ENCODE peak calls at places on chromosomes 4 and X, in four cellular contexts. One of them, this sample, is unnamed.

GRCh38 chr4:32161382-32161781 is 1441.2 kb downstream of the PCDH7 start:
- DNase-seq in AG04450: no peak
- DNase-seq in Peyer's patch: no peak
- DNase-seq in psoas muscle: no peak
- DNase-seq in this sample: peak; percentile 6

GRCh38 chr4:169601016-169601771 is 11.2 kb downstream of the NEK1 start:
- DNase-seq in AG04450: no peak
- DNase-seq in Peyer's patch: no peak
- DNase-seq in psoas muscle: no peak
- DNase-seq in this sample: no peak

GRCh38 chrX:619812-620493 is 10.6 kb upstream of the SHOX start:
- DNase-seq in AG04450: no peak
- DNase-seq in Peyer's patch: no peak
- DNase-seq in psoas muscle: no peak
- DNase-seq in this sample: no peak

GRCh38 chr4:108072300-108072699 is 82.6 kb downstream of the HADH start:
- DNase-seq in AG04450: no peak
- DNase-seq in Peyer's patch: peak; percentile 60
- DNase-seq in psoas muscle: no peak
- DNase-seq in this sample: peak; percentile 35

GRCh38 chr4:58809366-58809765 is 1699.2 kb upstream of the IGFBP7 start:
- DNase-seq in AG04450: no peak
- DNase-seq in Peyer's patch: no peak
- DNase-seq in psoas muscle: no peak
- DNase-seq in this sample: no peak

GRCh38 chr4:111736516-111736915 is 408.7 kb upstream of the FAM241A start:
- DNase-seq in AG04450: no peak
- DNase-seq in Peyer's patch: no peak
- DNase-seq in psoas muscle: no peak
- DNase-seq in this sample: no peak

GRCh38 chrX:38864165-38864564 is 62.9 kb downstream of the MID1IP1 start:
- DNase-seq in AG04450: no peak
- DNase-seq in Peyer's patch: no peak
- DNase-seq in psoas muscle: no peak
- DNase-seq in this sample: no peak

GRCh38 chr4:133148690-133149363 is at the start of gene PCDH10:
- DNase-seq in AG04450: peak; percentile 87
- DNase-seq in Peyer's patch: peak; percentile 72
- DNase-seq in psoas muscle: peak; percentile 86
- DNase-seq in this sample: peak; percentile 96

GRCh38 chr4:190019023-190019858 is 7.8 kb downstream of the FRG2 start:
- DNase-seq in AG04450: no peak
- DNase-seq in Peyer's patch: no peak
- DNase-seq in psoas muscle: no peak
- DNase-seq in this sample: no peak

GRCh38 chr4:190015538-190016368 is 11.3 kb downstream of the FRG2 start:
- DNase-seq in AG04450: no peak
- DNase-seq in Peyer's patch: no peak
- DNase-seq in psoas muscle: no peak
- DNase-seq in this sample: no peak

GRCh38 chr4:190017357-190018200 is 9.5 kb downstream of the FRG2 start:
- DNase-seq in AG04450: no peak
- DNase-seq in Peyer's patch: no peak
- DNase-seq in psoas muscle: no peak
- DNase-seq in this sample: peak; percentile 7

GRCh38 chr4:190016369-190017289 is 10.4 kb downstream of the FRG2 start:
- DNase-seq in AG04450: no peak
- DNase-seq in Peyer's patch: no peak
- DNase-seq in psoas muscle: no peak
- DNase-seq in this sample: no peak

GRCh38 chr4:190018201-190018920 is 8.7 kb downstream of the FRG2 start:
- DNase-seq in AG04450: no peak
- DNase-seq in Peyer's patch: no peak
- DNase-seq in psoas muscle: no peak
- DNase-seq in this sample: no peak
- H3K27me3 ChIP-seq in AG04450: peaks cover 59% of the 10 kb centered on the region
- H3K27me3 ChIP-seq in Peyer's patch: peaks cover 23% of the 10 kb centered on the region
- H3K27me3 ChIP-seq in psoas muscle: peaks cover 68% of the 10 kb centered on the region
- H3K27me3 ChIP-seq in this sample: peaks cover 40% of the 10 kb centered on the region

GRCh38 chr4:8461086-8461485 is 20.5 kb downstream of the TRMT44 start:
- DNase-seq in AG04450: no peak
- DNase-seq in Peyer's patch: no peak
- DNase-seq in psoas muscle: no peak
- DNase-seq in this sample: no peak
- H3K27me3 ChIP-seq in AG04450: no peaks in the 10 kb centered on the region
- H3K27me3 ChIP-seq in Peyer's patch: no peaks in the 10 kb centered on the region
- H3K27me3 ChIP-seq in psoas muscle: no peaks in the 10 kb centered on the region
- H3K27me3 ChIP-seq in this sample: no peaks in the 10 kb centered on the region

GRCh38 chrX:17748684-17749083 is 11.4 kb downstream of the SCML1 start:
- DNase-seq in AG04450: no peak
- DNase-seq in Peyer's patch: no peak
- DNase-seq in psoas muscle: no peak
- DNase-seq in this sample: no peak
- H3K27me3 ChIP-seq in AG04450: no peaks in the 10 kb centered on the region
- H3K27me3 ChIP-seq in Peyer's patch: no peaks in the 10 kb centered on the region
- H3K27me3 ChIP-seq in psoas muscle: no peaks in the 10 kb centered on the region
- H3K27me3 ChIP-seq in this sample: no peaks in the 10 kb centered on the region

GRCh38 chrX:133813991-133814390 is 171.4 kb downstream of the GPC3 start:
- DNase-seq in AG04450: no peak
- DNase-seq in Peyer's patch: no peak
- DNase-seq in psoas muscle: no peak
- DNase-seq in this sample: no peak
- H3K27me3 ChIP-seq in AG04450: no peaks in the 10 kb centered on the region
- H3K27me3 ChIP-seq in Peyer's patch: no peaks in the 10 kb centered on the region
- H3K27me3 ChIP-seq in psoas muscle: peaks cover 16% of the 10 kb centered on the region
- H3K27me3 ChIP-seq in this sample: no peaks in the 10 kb centered on the region

GRCh38 chrX:120309873-120310730 is 1.2 kb downstream of the TMEM255A start:
- DNase-seq in AG04450: no peak
- DNase-seq in Peyer's patch: peak; percentile 51
- DNase-seq in psoas muscle: no peak
- DNase-seq in this sample: peak; percentile 22

GRCh38 chrX:120310861-120311631 is at the start of gene TMEM255A:
- DNase-seq in AG04450: no peak
- DNase-seq in Peyer's patch: peak; percentile 48
- DNase-seq in psoas muscle: peak; percentile 15
- DNase-seq in this sample: peak; percentile 28

GRCh38 chrX:120311632-120312000 is 355 bp upstream of the TMEM255A start:
- DNase-seq in AG04450: no peak
- DNase-seq in Peyer's patch: no peak
- DNase-seq in psoas muscle: no peak
- DNase-seq in this sample: no peak

GRCh38 chrX:120308558-120308957 is 2.7 kb downstream of the TMEM255A start:
- DNase-seq in AG04450: no peak
- DNase-seq in Peyer's patch: no peak
- DNase-seq in psoas muscle: no peak
- DNase-seq in this sample: peak; percentile 23

GRCh38 chrX:120308959-120309872 is 2.0 kb downstream of the TMEM255A start:
- DNase-seq in AG04450: peak; percentile 0
- DNase-seq in Peyer's patch: peak; percentile 84
- DNase-seq in psoas muscle: peak; percentile 52
- DNase-seq in this sample: peak; percentile 76
- H3K27me3 ChIP-seq in AG04450: peaks cover 22% of the 10 kb centered on the region
- H3K27me3 ChIP-seq in Peyer's patch: no peaks in the 10 kb centered on the region
- H3K27me3 ChIP-seq in psoas muscle: peaks cover 21% of the 10 kb centered on the region
- H3K27me3 ChIP-seq in this sample: peaks cover 21% of the 10 kb centered on the region

GRCh38 chr4:151853034-151853433 is 92.2 kb upstream of the GATB start:
- DNase-seq in AG04450: no peak
- DNase-seq in Peyer's patch: no peak
- DNase-seq in psoas muscle: no peak
- DNase-seq in this sample: no peak
- H3K27me3 ChIP-seq in AG04450: no peaks in the 10 kb centered on the region
- H3K27me3 ChIP-seq in Peyer's patch: no peaks in the 10 kb centered on the region
- H3K27me3 ChIP-seq in psoas muscle: no peaks in the 10 kb centered on the region
- H3K27me3 ChIP-seq in this sample: no peaks in the 10 kb centered on the region

GRCh38 chr4:37385424-37385823 is 140.9 kb downstream of the NWD2 start:
- DNase-seq in AG04450: no peak
- DNase-seq in Peyer's patch: no peak
- DNase-seq in psoas muscle: no peak
- DNase-seq in this sample: no peak
- H3K27me3 ChIP-seq in AG04450: no peaks in the 10 kb centered on the region
- H3K27me3 ChIP-seq in Peyer's patch: no peaks in the 10 kb centered on the region
- H3K27me3 ChIP-seq in psoas muscle: no peaks in the 10 kb centered on the region
- H3K27me3 ChIP-seq in this sample: no peaks in the 10 kb centered on the region

This sample was measured in hepatocyte.